ENCODE peak calls at places on chromosomes 5 and 9, in ten cellular contexts. One of them, this sample, is unnamed.

GRCh38 chr9:91196103-91196761 is 165.5 kb downstream of the AUH start:
- DNase-seq in HFF-Myc: no peak
- DNase-seq in nephron progenitor cell: no peak
- DNase-seq in psoas muscle: no peak
- DNase-seq in stomach: no peak
- DNase-seq in mammary epithelial cell: no peak
- DNase-seq in AG10803: no peak
- DNase-seq in choroid plexus epithelial cell: no peak
- DNase-seq in epithelial cell of esophagus: no peak
- DNase-seq in GM13977: no peak
- DNase-seq in this sample: no peak

GRCh38 chr5:141564216-141564692 is 54.5 kb downstream of the DIAPH1 start:
- DNase-seq in mammary epithelial cell: peak; percentile 85
- DNase-seq in nephron progenitor cell: peak; percentile 54
- DNase-seq in psoas muscle: no peak
- DNase-seq in choroid plexus epithelial cell: peak; percentile 98
- DNase-seq in HFF-Myc: peak; percentile 92
- DNase-seq in epithelial cell of esophagus: peak; percentile 93
- DNase-seq in AG10803: peak; percentile 97
- DNase-seq in stomach: peak; percentile 58
- DNase-seq in GM13977: peak; percentile 54
- DNase-seq in this sample: peak; percentile 96

GRCh38 chr5:177980776-177981175 is 15.3 kb downstream of the PROP1 start:
- DNase-seq in stomach: no peak
- DNase-seq in mammary epithelial cell: peak; percentile 18
- DNase-seq in nephron progenitor cell: peak; percentile 31
- DNase-seq in GM13977: no peak
- DNase-seq in epithelial cell of esophagus: peak; percentile 13
- DNase-seq in psoas muscle: no peak
- DNase-seq in AG10803: no peak
- DNase-seq in choroid plexus epithelial cell: peak; percentile 20
- DNase-seq in HFF-Myc: no peak
- DNase-seq in this sample: no peak

GRCh38 chr5:169107316-169107715 is 193.6 kb downstream of the SLIT3 start:
- DNase-seq in choroid plexus epithelial cell: peak; percentile 4
- DNase-seq in GM13977: no peak
- DNase-seq in psoas muscle: no peak
- DNase-seq in stomach: no peak
- DNase-seq in mammary epithelial cell: no peak
- DNase-seq in nephron progenitor cell: no peak
- DNase-seq in HFF-Myc: no peak
- DNase-seq in epithelial cell of esophagus: no peak
- DNase-seq in AG10803: peak; percentile 51
- DNase-seq in this sample: peak; percentile 14

GRCh38 chr5:43210570-43210969 is 18.5 kb downstream of the NIM1K start:
- DNase-seq in AG10803: no peak
- DNase-seq in GM13977: no peak
- DNase-seq in stomach: no peak
- DNase-seq in epithelial cell of esophagus: no peak
- DNase-seq in nephron progenitor cell: no peak
- DNase-seq in psoas muscle: no peak
- DNase-seq in HFF-Myc: no peak
- DNase-seq in mammary epithelial cell: no peak
- DNase-seq in choroid plexus epithelial cell: no peak
- DNase-seq in this sample: no peak

GRCh38 chr5:31149072-31149471 is 44.4 kb upstream of the CDH6 start:
- DNase-seq in nephron progenitor cell: no peak
- DNase-seq in stomach: no peak
- DNase-seq in psoas muscle: no peak
- DNase-seq in epithelial cell of esophagus: no peak
- DNase-seq in choroid plexus epithelial cell: peak; percentile 32
- DNase-seq in mammary epithelial cell: no peak
- DNase-seq in GM13977: no peak
- DNase-seq in HFF-Myc: no peak
- DNase-seq in AG10803: no peak
- DNase-seq in this sample: peak; percentile 30

GRCh38 chr5:110267714-110268113 is 458.8 kb downstream of the TMEM232 start:
- DNase-seq in HFF-Myc: no peak
- DNase-seq in mammary epithelial cell: no peak
- DNase-seq in psoas muscle: no peak
- DNase-seq in stomach: no peak
- DNase-seq in GM13977: no peak
- DNase-seq in epithelial cell of esophagus: no peak
- DNase-seq in AG10803: no peak
- DNase-seq in nephron progenitor cell: no peak
- DNase-seq in choroid plexus epithelial cell: no peak
- DNase-seq in this sample: no peak

GRCh38 chr9:33620738-33621439 is 96.8 kb downstream of the ANKRD18B start:
- DNase-seq in mammary epithelial cell: peak; percentile 96
- DNase-seq in epithelial cell of esophagus: peak; percentile 99
- DNase-seq in choroid plexus epithelial cell: peak; percentile 81
- DNase-seq in GM13977: no peak
- DNase-seq in stomach: no peak
- DNase-seq in HFF-Myc: peak; percentile 71
- DNase-seq in psoas muscle: no peak
- DNase-seq in nephron progenitor cell: no peak
- DNase-seq in AG10803: peak; percentile 76
- DNase-seq in this sample: peak; percentile 71

GRCh38 chr5:174423538-174423937 is 300.8 kb upstream of the MSX2 start:
- DNase-seq in psoas muscle: peak; percentile 54
- DNase-seq in mammary epithelial cell: no peak
- DNase-seq in GM13977: no peak
- DNase-seq in stomach: no peak
- DNase-seq in AG10803: no peak
- DNase-seq in nephron progenitor cell: no peak
- DNase-seq in epithelial cell of esophagus: no peak
- DNase-seq in choroid plexus epithelial cell: no peak
- DNase-seq in HFF-Myc: no peak
- DNase-seq in this sample: no peak

GRCh38 chr5:178468196-178468685 is 122.0 kb downstream of the COL23A1 start:
- DNase-seq in mammary epithelial cell: no peak
- DNase-seq in HFF-Myc: no peak
- DNase-seq in choroid plexus epithelial cell: no peak
- DNase-seq in epithelial cell of esophagus: no peak
- DNase-seq in psoas muscle: no peak
- DNase-seq in stomach: no peak
- DNase-seq in AG10803: no peak
- DNase-seq in nephron progenitor cell: no peak
- DNase-seq in GM13977: no peak
- DNase-seq in this sample: no peak

GRCh38 chr5:1723476-1723875 is 76.2 kb downstream of the MRPL36 start:
- DNase-seq in psoas muscle: no peak
- DNase-seq in mammary epithelial cell: no peak
- DNase-seq in stomach: no peak
- DNase-seq in epithelial cell of esophagus: no peak
- DNase-seq in nephron progenitor cell: peak; percentile 2
- DNase-seq in AG10803: no peak
- DNase-seq in choroid plexus epithelial cell: no peak
- DNase-seq in GM13977: no peak
- DNase-seq in HFF-Myc: no peak
- DNase-seq in this sample: no peak

GRCh38 chr5:143729334-143729946 is 82.5 kb upstream of the HMHB1 start:
- DNase-seq in AG10803: no peak
- DNase-seq in HFF-Myc: no peak
- DNase-seq in nephron progenitor cell: no peak
- DNase-seq in choroid plexus epithelial cell: no peak
- DNase-seq in psoas muscle: no peak
- DNase-seq in stomach: no peak
- DNase-seq in GM13977: no peak
- DNase-seq in epithelial cell of esophagus: no peak
- DNase-seq in mammary epithelial cell: no peak
- DNase-seq in this sample: no peak

GRCh38 chr5:7823601-7824000 is 27.3 kb downstream of the CFAP90 start:
- DNase-seq in psoas muscle: no peak
- DNase-seq in nephron progenitor cell: no peak
- DNase-seq in epithelial cell of esophagus: no peak
- DNase-seq in GM13977: no peak
- DNase-seq in stomach: no peak
- DNase-seq in choroid plexus epithelial cell: no peak
- DNase-seq in HFF-Myc: no peak
- DNase-seq in mammary epithelial cell: no peak
- DNase-seq in AG10803: no peak
- DNase-seq in this sample: no peak

GRCh38 chr9:4491621-4491975 is 1.3 kb downstream of the SLC1A1 start:
- DNase-seq in psoas muscle: no peak
- DNase-seq in nephron progenitor cell: no peak
- DNase-seq in HFF-Myc: no peak
- DNase-seq in stomach: peak; percentile 31
- DNase-seq in AG10803: no peak
- DNase-seq in epithelial cell of esophagus: peak; percentile 43
- DNase-seq in mammary epithelial cell: no peak
- DNase-seq in choroid plexus epithelial cell: no peak
- DNase-seq in GM13977: no peak
- DNase-seq in this sample: no peak

GRCh38 chr5:172701336-172702061 is 60.4 kb downstream of the NEURL1B start:
- DNase-seq in AG10803: no peak
- DNase-seq in stomach: no peak
- DNase-seq in nephron progenitor cell: no peak
- DNase-seq in choroid plexus epithelial cell: no peak
- DNase-seq in HFF-Myc: no peak
- DNase-seq in mammary epithelial cell: no peak
- DNase-seq in psoas muscle: peak; percentile 23
- DNase-seq in epithelial cell of esophagus: no peak
- DNase-seq in GM13977: no peak
- DNase-seq in this sample: no peak

GRCh38 chr9:35341585-35341984 is 148.3 kb upstream of the RUSC2 start:
- DNase-seq in nephron progenitor cell: no peak
- DNase-seq in GM13977: no peak
- DNase-seq in mammary epithelial cell: no peak
- DNase-seq in HFF-Myc: peak; percentile 44
- DNase-seq in stomach: peak; percentile 39
- DNase-seq in psoas muscle: peak; percentile 88
- DNase-seq in epithelial cell of esophagus: peak; percentile 21
- DNase-seq in choroid plexus epithelial cell: peak; percentile 69
- DNase-seq in AG10803: peak; percentile 88
- DNase-seq in this sample: peak; percentile 45

GRCh38 chr9:122988919-122989614 is 44.4 kb upstream of the GPR21 start:
- DNase-seq in HFF-Myc: no peak
- DNase-seq in AG10803: no peak
- DNase-seq in psoas muscle: no peak
- DNase-seq in GM13977: peak; percentile 50
- DNase-seq in nephron progenitor cell: no peak
- DNase-seq in epithelial cell of esophagus: no peak
- DNase-seq in choroid plexus epithelial cell: peak; percentile 61
- DNase-seq in mammary epithelial cell: no peak
- DNase-seq in stomach: no peak
- DNase-seq in this sample: no peak

GRCh38 chr9:2466703-2467102 is 154.9 kb upstream of the VLDLR start:
- DNase-seq in AG10803: no peak
- DNase-seq in mammary epithelial cell: no peak
- DNase-seq in stomach: no peak
- DNase-seq in nephron progenitor cell: peak; percentile 43
- DNase-seq in GM13977: no peak
- DNase-seq in epithelial cell of esophagus: no peak
- DNase-seq in HFF-Myc: no peak
- DNase-seq in psoas muscle: no peak
- DNase-seq in choroid plexus epithelial cell: no peak
- DNase-seq in this sample: no peak

GRCh38 chr5:75168026-75168750 is 68.5 kb downstream of the ANKRD31 start:
- DNase-seq in HFF-Myc: no peak
- DNase-seq in AG10803: no peak
- DNase-seq in nephron progenitor cell: no peak
- DNase-seq in stomach: no peak
- DNase-seq in choroid plexus epithelial cell: no peak
- DNase-seq in psoas muscle: no peak
- DNase-seq in GM13977: no peak
- DNase-seq in epithelial cell of esophagus: no peak
- DNase-seq in mammary epithelial cell: no peak
- DNase-seq in this sample: no peak

DNA sequence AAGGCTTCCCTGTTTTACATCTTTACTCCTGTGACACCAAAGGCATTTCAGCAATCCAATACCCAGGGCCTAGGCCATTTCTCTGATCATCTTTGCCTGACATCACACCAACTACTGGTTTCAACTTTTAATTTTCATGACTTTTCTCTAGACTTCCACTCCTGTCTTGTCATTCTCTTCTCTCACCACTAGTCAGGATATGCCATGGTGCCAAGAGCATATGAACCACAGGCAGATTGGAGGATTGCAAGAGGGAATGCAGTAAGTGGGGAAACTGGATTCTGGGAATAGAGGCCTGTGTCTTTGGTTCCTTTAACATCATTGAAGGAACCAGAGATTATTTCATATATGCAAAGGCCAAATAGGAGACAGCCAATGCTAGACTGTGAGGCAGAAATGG is 69.3 kb downstream of the ANKRD31 start:
- DNase-seq in HFF-Myc: no peak
- DNase-seq in AG10803: peak; percentile 2
- DNase-seq in choroid plexus epithelial cell: peak; percentile 12
- DNase-seq in GM13977: peak; percentile 4
- DNase-seq in epithelial cell of esophagus: peak; percentile 19
- DNase-seq in nephron progenitor cell: no peak
- DNase-seq in stomach: no peak
- DNase-seq in mammary epithelial cell: peak; percentile 6
- DNase-seq in psoas muscle: no peak
- DNase-seq in this sample: no peak
- TF ChIP-seq CTCF in HFF-Myc: peak; percentile 32
- TF ChIP-seq CTCF in AG10803: peak; percentile 28
- TF ChIP-seq CTCF in choroid plexus epithelial cell: peak; percentile 38
- TF ChIP-seq CTCF in GM13977: no peak
- TF ChIP-seq CTCF in epithelial cell of esophagus: peak; percentile 39
- TF ChIP-seq CTCF in nephron progenitor cell: no peak
- TF ChIP-seq CTCF in stomach: peak; percentile 7
- TF ChIP-seq CTCF in mammary epithelial cell: peak; percentile 38
- TF ChIP-seq CTCF in psoas muscle: no peak
- TF ChIP-seq CTCF in this sample: peak; percentile 18

GRCh38 chr9:135982499-135983264 is 21.5 kb upstream of the UBAC1 start:
- DNase-seq in HFF-Myc: no peak
- DNase-seq in mammary epithelial cell: no peak
- DNase-seq in AG10803: no peak
- DNase-seq in choroid plexus epithelial cell: no peak
- DNase-seq in nephron progenitor cell: no peak
- DNase-seq in GM13977: no peak
- DNase-seq in stomach: no peak
- DNase-seq in psoas muscle: no peak
- DNase-seq in epithelial cell of esophagus: no peak
- DNase-seq in this sample: no peak
- TF ChIP-seq CTCF in HFF-Myc: no peak
- TF ChIP-seq CTCF in mammary epithelial cell: no peak
- TF ChIP-seq CTCF in AG10803: no peak
- TF ChIP-seq CTCF in choroid plexus epithelial cell: no peak
- TF ChIP-seq CTCF in nephron progenitor cell: no peak
- TF ChIP-seq CTCF in GM13977: no peak
- TF ChIP-seq CTCF in stomach: no peak
- TF ChIP-seq CTCF in psoas muscle: no peak
- TF ChIP-seq CTCF in epithelial cell of esophagus: no peak
- TF ChIP-seq CTCF in this sample: no peak

GRCh38 chr9:27162045-27162444 is 53.0 kb downstream of the TEK start:
- DNase-seq in psoas muscle: no peak
- DNase-seq in epithelial cell of esophagus: no peak
- DNase-seq in GM13977: no peak
- DNase-seq in nephron progenitor cell: no peak
- DNase-seq in HFF-Myc: no peak
- DNase-seq in choroid plexus epithelial cell: peak; percentile 55
- DNase-seq in AG10803: peak; percentile 73
- DNase-seq in stomach: no peak
- DNase-seq in mammary epithelial cell: no peak
- DNase-seq in this sample: peak; percentile 78
- TF ChIP-seq CTCF in psoas muscle: no peak
- TF ChIP-seq CTCF in epithelial cell of esophagus: no peak
- TF ChIP-seq CTCF in GM13977: no peak
- TF ChIP-seq CTCF in nephron progenitor cell: no peak
- TF ChIP-seq CTCF in HFF-Myc: no peak
- TF ChIP-seq CTCF in choroid plexus epithelial cell: no peak
- TF ChIP-seq CTCF in AG10803: no peak
- TF ChIP-seq CTCF in stomach: no peak
- TF ChIP-seq CTCF in mammary epithelial cell: no peak
- TF ChIP-seq CTCF in this sample: no peak

GRCh38 chr5:77946381-77947050 is 170.4 kb upstream of the TBCA start:
- DNase-seq in mammary epithelial cell: no peak
- DNase-seq in HFF-Myc: no peak
- DNase-seq in psoas muscle: no peak
- DNase-seq in AG10803: peak; percentile 5
- DNase-seq in stomach: no peak
- DNase-seq in epithelial cell of esophagus: no peak
- DNase-seq in nephron progenitor cell: no peak
- DNase-seq in choroid plexus epithelial cell: no peak
- DNase-seq in GM13977: no peak
- DNase-seq in this sample: no peak
- TF ChIP-seq CTCF in mammary epithelial cell: no peak
- TF ChIP-seq CTCF in HFF-Myc: no peak
- TF ChIP-seq CTCF in psoas muscle: no peak
- TF ChIP-seq CTCF in AG10803: no peak
- TF ChIP-seq CTCF in stomach: no peak
- TF ChIP-seq CTCF in epithelial cell of esophagus: no peak
- TF ChIP-seq CTCF in nephron progenitor cell: no peak
- TF ChIP-seq CTCF in choroid plexus epithelial cell: no peak
- TF ChIP-seq CTCF in GM13977: no peak
- TF ChIP-seq CTCF in this sample: no peak

This sample was measured in astrocyte of the spinal cord.